ENCODE peak calls at places on chromosomes 11 and 22, in nine cellular contexts. N is ovary, Q is esophagus squamous epithelium, Y is uterus, C is suprapubic skin, M is tibial nerve, J is IMR-90, U is right lobe of liver, O is vagina. F is an unnamed sample.

GRCh38 chr11:79078999-79079398 is 361.8 kb downstream of the TENM4 start:
- DNase-seq in C (no peak), Q (no peak), M (no peak), U (no peak), J (no peak), Y (no peak), O (no peak), N (no peak), F (no peak)

GRCh38 chr11:113138731-113139130 is 175.7 kb upstream of the TTC12 start:
- DNase-seq in M (no peak), Y (no peak), U (no peak), O (no peak), J (no peak), N (no peak), C (no peak), Q (no peak), F (no peak)

GRCh38 chr22:41280065-41280464 is 5.9 kb downstream of the RANGAP1 start:
- DNase-seq in Y (no peak), C (no peak), N (no peak), O (no peak), J (no peak), U (no peak), M (no peak), Q (no peak), F (no peak)

GRCh38 chr11:72232260-72233055 is 7.9 kb downstream of the INPPL1 start:
- DNase-seq in Y (no peak), J (no peak), U (no peak), N (no peak), Q (no peak), M (no peak), C (no peak), O (no peak), F (no peak)

GRCh38 chr11:35553831-35554230 is 28.4 kb upstream of the PAMR1 start:
- DNase-seq in J (peak), M (no peak), C (no peak), U (no peak), Y (no peak), O (no peak), Q (no peak), N (no peak), F (no peak)

GRCh38 chr11:33721291-33721840 is 14.9 kb downstream of the CD59 start:
- DNase-seq in Q (no peak), M (no peak), J (peak), N (no peak), Y (no peak), C (no peak), O (no peak), U (no peak), F (no peak)

GRCh38 chr22:40345801-40346177 is 511 bp upstream of the ADSL start:
- DNase-seq in N (no peak), C (peak), M (no peak), Q (no peak), O (no peak), U (no peak), Y (no peak), J (no peak), F (peak)

GRCh38 chr11:108733479-108734116 is 68.7 kb downstream of the DDX10 start:
- DNase-seq in U (no peak), M (no peak), N (no peak), Y (no peak), O (no peak), Q (no peak), C (no peak), J (peak), F (no peak)

GRCh38 chr11:16924462-16924825 is 89.8 kb downstream of the PLEKHA7 start:
- DNase-seq in U (no peak), J (no peak), C (no peak), M (no peak), Q (no peak), N (no peak), O (no peak), Y (no peak), F (no peak)

GRCh38 chr11:94662065-94662779 is 95.1 kb downstream of the PIWIL4 start:
- DNase-seq in N (no peak), Q (no peak), U (no peak), Y (no peak), J (no peak), O (no peak), C (no peak), M (no peak), F (no peak)

GRCh38 chr11:63022422-63022821 is 6.8 kb upstream of the SLC22A8 start:
- DNase-seq in C (no peak), U (no peak), Y (no peak), O (peak), Q (no peak), N (no peak), J (no peak), M (no peak), F (no peak)

GRCh38 chr11:110289472-110289871 is 6.9 kb downstream of the RDX start:
- DNase-seq in M (no peak), O (no peak), Q (no peak), J (no peak), U (no peak), C (no peak), N (no peak), Y (no peak), F (no peak)

GRCh38 chr22:31122532-31123291 is at the start of gene INPP5J:
- DNase-seq in Q (no peak), N (peak), O (no peak), U (no peak), M (no peak), Y (peak), C (no peak), J (peak), F (peak)

GRCh38 chr22:24434472-24435322 is 7.3 kb downstream of the ADORA2A start:
- DNase-seq in O (no peak), U (no peak), J (no peak), M (peak), C (no peak), Y (no peak), Q (peak), N (no peak), F (peak)

GRCh38 chr22:26053737-26054316 is 115.4 kb upstream of the SEZ6L start:
- DNase-seq in C (no peak), M (no peak), J (no peak), O (no peak), Y (no peak), N (no peak), U (no peak), Q (no peak), F (no peak)

GRCh38 chr11:111354601-111354891 is 24.5 kb downstream of the POU2AF1 start:
- DNase-seq in C (no peak), Y (no peak), M (no peak), Q (no peak), U (no peak), N (no peak), J (no peak), O (no peak), F (no peak)

GRCh38 chr22:28934026-28934425 is 50.7 kb downstream of the ZNRF3 start:
- DNase-seq in Y (no peak), J (no peak), O (no peak), U (no peak), N (no peak), Q (no peak), M (no peak), C (no peak), F (no peak)

GRCh38 chr11:1402776-1403620 is 13.3 kb downstream of the BRSK2 start:
- DNase-seq in U (no peak), Q (no peak), M (no peak), C (no peak), N (no peak), O (no peak), Y (no peak), J (no peak), F (no peak)

GRCh38 chr11:75313457-75314272 is 37.8 kb downstream of the ARRB1 start:
- DNase-seq in Y (peak), M (peak), C (no peak), J (peak), U (no peak), Q (no peak), O (no peak), N (peak), F (peak)

GRCh38 chr22:28810839-28811491 is 10.6 kb upstream of the XBP1 start:
- DNase-seq in M (no peak), N (no peak), J (no peak), C (no peak), O (no peak), Q (no peak), U (no peak), Y (no peak), F (no peak)

GRCh38 chr22:45604239-45604711 is 67.4 kb upstream of the ATXN10 start:
- DNase-seq in U (no peak), J (peak), N (no peak), Y (no peak), C (no peak), Q (no peak), O (no peak), M (no peak), F (no peak)

GRCh38 chr11:24198458-24198857 is 298.4 kb upstream of the LUZP2 start:
- DNase-seq in N (no peak), C (no peak), M (no peak), J (peak), O (no peak), Q (no peak), U (no peak), Y (no peak), F (no peak)

GRCh38 chr11:128587415-128587814 is at the start of gene ETS1:
- DNase-seq in U (no peak), M (no peak), N (no peak), O (no peak), Q (no peak), C (no peak), Y (no peak), J (no peak), F (no peak)
- H3K27ac ChIP-seq in U (peak), M (no peak), N (no peak), O (no peak), Q (no peak), C (no peak), Y (peak), J (no peak), F (no peak)

GRCh38 chr22:35375031-35375430 is 5.9 kb upstream of the HMOX1 start:
- DNase-seq in M (no peak), C (no peak), O (no peak), Y (no peak), Q (no peak), N (no peak), J (peak), U (no peak), F (no peak)

GRCh38 chr22:35377735-35378134 is 3.2 kb upstream of the HMOX1 start:
- DNase-seq in U (no peak), Y (no peak), N (no peak), C (no peak), O (no peak), Q (no peak), J (no peak), M (no peak), F (no peak)

GRCh38 chr22:35378547-35379078 is 2.3 kb upstream of the HMOX1 start:
- DNase-seq in U (no peak), O (no peak), M (no peak), Y (no peak), C (no peak), J (no peak), Q (no peak), N (no peak), F (no peak)

GRCh38 chr22:35379146-35379993 is 1.5 kb upstream of the HMOX1 start:
- DNase-seq in M (no peak), O (no peak), Y (no peak), N (no peak), J (no peak), Q (no peak), U (no peak), C (no peak), F (no peak)

DNA sequence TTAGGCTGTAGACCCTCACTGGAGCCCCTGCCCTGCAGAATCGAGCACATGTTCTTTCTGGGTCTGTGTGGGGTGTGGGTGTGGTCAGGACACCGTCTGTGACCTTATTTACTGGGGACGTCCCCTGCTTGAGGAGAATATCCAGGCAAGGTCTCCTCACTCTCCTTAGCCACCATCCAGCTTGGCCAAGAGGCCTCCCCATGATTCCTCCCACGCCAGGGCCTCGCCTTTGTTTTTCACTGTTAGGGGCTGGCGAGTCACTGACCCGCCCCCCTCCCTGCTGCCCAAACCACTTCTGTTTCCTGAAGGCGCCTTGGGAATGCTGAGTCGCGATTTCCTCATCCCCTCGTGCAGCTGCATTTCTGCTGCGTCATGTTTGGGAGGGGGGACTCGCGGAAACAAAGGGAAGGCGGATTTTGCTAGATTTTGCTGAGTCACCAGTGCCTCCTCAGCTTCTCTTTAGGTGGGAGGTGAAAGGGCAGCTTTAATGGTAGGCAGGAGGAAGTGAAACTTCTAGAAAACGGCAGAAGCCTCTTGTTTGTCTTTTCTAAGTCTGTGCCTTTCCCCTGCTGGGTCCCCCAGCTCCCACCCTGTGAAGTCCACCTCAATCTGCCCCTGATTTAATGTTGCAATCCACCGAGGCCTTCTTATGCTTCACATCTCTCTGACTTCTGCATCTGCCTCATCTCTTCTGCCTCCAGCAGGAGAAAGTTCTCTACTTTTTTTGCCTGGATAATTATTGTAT is 4.0 kb upstream of the HMOX1 start:
- DNase-seq in Q (peak), J (peak), C (peak), N (peak), U (peak), O (no peak), Y (peak), M (peak), F (peak)
- TF ChIP-seq POLR2A in Q (no peak), J (peak), C (no peak), N (peak), U (no peak), O (no peak), Y (peak), M (no peak), F (peak)

GRCh38 chr11:47175746-47176327 is 842 bp downstream of the ARFGAP2 start:
- DNase-seq in O (no peak), Q (no peak), C (peak), U (no peak), M (no peak), J (no peak), Y (no peak), N (no peak), F (no peak)
- H3K27ac ChIP-seq in O (peak), Q (peak), C (peak), U (peak), M (peak), J (peak), Y (peak), N (peak), F (peak)

DNA sequence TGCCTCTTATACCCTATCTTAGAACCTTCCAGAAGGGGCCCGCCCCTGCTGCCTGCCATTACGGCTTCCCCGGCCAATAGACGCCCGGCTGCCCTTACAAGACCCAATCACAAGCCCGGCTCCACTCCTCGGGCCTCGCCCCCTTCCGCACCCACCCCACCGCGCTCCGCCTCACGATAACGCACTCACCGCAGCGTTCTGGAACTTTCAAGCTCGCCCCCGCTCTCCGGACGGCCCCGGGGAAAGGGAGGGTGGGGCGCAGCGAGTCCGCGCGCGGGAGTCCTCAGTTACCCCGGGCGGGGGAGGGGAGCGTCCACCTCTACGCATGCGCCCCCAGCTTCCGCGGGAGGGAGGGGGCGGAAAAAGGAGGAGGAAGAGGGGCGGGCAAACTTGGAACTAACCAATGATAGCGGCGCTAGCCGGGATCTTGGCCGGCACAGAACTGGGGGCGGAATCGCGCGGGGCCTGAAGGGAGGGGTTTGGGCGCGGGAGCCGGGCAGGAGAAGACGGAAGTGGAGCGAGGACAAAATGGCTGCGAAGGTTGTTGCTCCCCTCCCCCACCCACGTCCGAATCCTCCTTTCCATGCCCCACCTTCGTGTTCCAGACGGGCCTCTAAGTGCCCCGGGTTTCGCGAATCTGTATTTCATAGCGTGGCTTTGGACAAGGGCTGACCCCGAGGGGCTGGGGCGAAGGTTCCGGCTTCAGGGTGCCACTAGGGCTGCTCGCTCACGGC is 389 bp upstream of the HSPA8 start:
- DNase-seq in Q (peak), U (peak), N (peak), J (peak), C (peak), O (peak), M (peak), Y (peak), F (peak)
- TF ChIP-seq POLR2A in Q (peak), U (peak), N (peak), J (no peak), C (peak), O (peak), M (peak), Y (peak), F (no peak)

DNA sequence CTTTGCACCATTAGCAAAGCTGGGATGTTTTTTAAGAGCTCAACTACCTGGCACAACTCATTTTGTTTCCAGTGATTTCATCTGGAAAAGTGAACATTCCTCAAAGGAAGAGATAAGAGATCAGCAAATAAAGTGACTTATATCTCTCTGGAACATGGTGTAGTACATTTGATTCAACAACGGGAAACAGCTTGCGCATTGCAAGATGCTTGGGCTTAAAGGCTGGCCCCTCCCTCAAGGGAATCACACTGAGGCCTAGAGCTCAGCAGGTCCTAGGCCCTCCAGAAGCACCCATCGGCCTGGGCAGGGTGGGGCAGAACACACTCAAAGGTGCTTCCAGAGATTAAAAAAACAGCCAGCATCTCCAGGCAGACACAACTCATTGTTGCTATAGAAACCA is 69.0 kb upstream of the ARFGAP3 start:
- DNase-seq in M (no peak), Y (no peak), N (no peak), C (no peak), Q (no peak), J (no peak), U (no peak), O (no peak), F (no peak)
- H3K27ac ChIP-seq in M (peak), Y (peak), N (no peak), C (peak), Q (no peak), J (no peak), U (no peak), O (no peak), F (no peak)

GRCh38 chr11:66328307-66329144 is 7.7 kb downstream of the RIN1 start:
- DNase-seq in U (no peak), M (peak), Y (peak), J (peak), O (no peak), C (peak), N (peak), Q (no peak), F (peak)

GRCh38 chr11:66328036-66328306 is 8.3 kb downstream of the RIN1 start:
- DNase-seq in N (no peak), C (no peak), O (no peak), U (no peak), J (no peak), M (no peak), Y (no peak), Q (no peak), F (no peak)

GRCh38 chr11:66326261-66327111 is 9.6 kb upstream of the CD248 start:
- DNase-seq in O (no peak), Y (peak), M (no peak), U (no peak), Q (no peak), J (no peak), N (peak), C (no peak), F (no peak)

GRCh38 chr11:66329165-66329673 is 7.0 kb downstream of the RIN1 start:
- DNase-seq in C (no peak), Y (no peak), J (no peak), M (no peak), O (no peak), N (no peak), Q (no peak), U (no peak), F (no peak)

GRCh38 chr11:66327171-66328035 is 8.8 kb downstream of the RIN1 start:
- DNase-seq in U (no peak), N (no peak), Q (no peak), O (no peak), C (no peak), M (no peak), J (peak), Y (no peak), F (no peak)
- TF ChIP-seq POLR2A in U (no peak), N (no peak), Q (no peak), O (no peak), C (no peak), M (no peak), J (peak), Y (no peak), F (no peak)

DNA sequence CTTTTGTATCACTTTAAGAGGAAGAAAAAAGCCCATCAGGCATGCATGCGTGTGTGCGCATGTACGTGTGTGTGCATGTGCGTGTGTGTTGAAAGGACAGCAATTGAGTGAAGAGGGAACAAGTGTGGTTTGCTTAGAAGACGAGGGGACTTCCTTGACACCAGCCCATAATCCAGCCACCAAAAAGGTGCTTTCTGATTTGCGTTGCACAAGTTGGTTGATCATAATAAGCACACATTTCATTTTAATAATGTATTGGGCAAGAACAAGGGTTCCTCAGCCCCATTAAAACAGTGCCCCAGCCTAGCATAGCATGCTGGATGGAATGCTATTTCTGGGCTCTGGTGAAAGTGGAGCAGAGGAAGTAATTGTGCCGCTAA is 493.1 kb downstream of the MIAT start:
- DNase-seq in N (peak), Q (no peak), M (no peak), O (no peak), C (no peak), J (no peak), U (no peak), Y (no peak), F (no peak)
- H3K27ac ChIP-seq in N (no peak), Q (no peak), M (no peak), O (no peak), C (no peak), J (no peak), U (no peak), Y (no peak), F (no peak)

GRCh38 chr22:37849089-37849751 is at the start of gene EIF3L:
- DNase-seq in M (peak), C (peak), U (peak), O (peak), J (peak), Q (peak), N (peak), Y (peak), F (peak)
- TF ChIP-seq POLR2A in M (peak), C (peak), U (peak), O (no peak), J (peak), Q (peak), N (peak), Y (peak), F (peak)